ENCODE peak calls at places on chromosomes 5 and 9, in four cellular contexts. K, M, Q and B are unnamed samples.

GRCh38 chr9:122777935-122778671 is 10.6 kb upstream of the OR5C1 start:
- DNase-seq in K (no peak), M (no peak), Q (no peak), B (no peak)

GRCh38 chr5:172910828-172911627 is 48.2 kb upstream of the RPL26L1 start:
- DNase-seq in K (no peak), M (no peak), Q (no peak), B (no peak)

GRCh38 chr5:154479160-154479943 is 1.3 kb upstream of the HAND1 start:
- DNase-seq in K (no peak), M (no peak), Q (no peak), B (no peak)

GRCh38 chr9:69546265-69546664 is 125.9 kb downstream of the APBA1 start:
- DNase-seq in K (no peak), M (no peak), Q (no peak), B (no peak)

GRCh38 chr9:69885474-69885929 is 64.9 kb downstream of the CFAP95 start:
- DNase-seq in K (no peak), M (no peak), Q (no peak), B (no peak)

GRCh38 chr5:135185461-135186075 is 151.5 kb upstream of the PITX1 start:
- DNase-seq in K (no peak), M (no peak), Q (no peak), B (no peak)

GRCh38 chr9:34200092-34200491 is 21.2 kb downstream of the UBAP1 start:
- DNase-seq in K (no peak), M (no peak), Q (no peak), B (no peak)

GRCh38 chr5:159451197-159452052 is 121.1 kb upstream of the IL12B start:
- DNase-seq in K (no peak), M (no peak), Q (no peak), B (no peak)

GRCh38 chr9:36290996-36291395 is 32.7 kb upstream of the GNE start:
- DNase-seq in K (no peak), M (no peak), Q (no peak), B (no peak)

GRCh38 chr5:168047043-168047668 is 244.3 kb upstream of the WWC1 start:
- DNase-seq in K (no peak), M (no peak), Q (peak), B (no peak)

GRCh38 chr5:135249658-135250057 is 149.4 kb downstream of the MACROH2A1 start:
- DNase-seq in K (no peak), M (no peak), Q (no peak), B (no peak)

GRCh38 chr5:88732181-88732633 is 150.8 kb downstream of the MEF2C start:
- DNase-seq in K (no peak), M (no peak), Q (no peak), B (no peak)

GRCh38 chr5:1723957-1724821 is 75.4 kb downstream of the MRPL36 start:
- DNase-seq in K (no peak), M (no peak), Q (no peak), B (no peak)

GRCh38 chr5:85591311-85591710 is 1026.4 kb upstream of the COX7C start:
- DNase-seq in K (no peak), M (no peak), Q (no peak), B (no peak)

GRCh38 chr5:97162045-97162444 is 19.6 kb upstream of the LIX1 start:
- DNase-seq in K (peak), M (no peak), Q (peak), B (peak)

GRCh38 chr9:99093492-99093791 is 11.5 kb upstream of the TGFBR1 start:
- DNase-seq in K (no peak), M (no peak), Q (no peak), B (no peak)

GRCh38 chr9:124210697-124211096 is 47.1 kb upstream of the NEK6 start:
- DNase-seq in K (no peak), M (no peak), Q (no peak), B (no peak)

GRCh38 chr9:97397220-97397619 is 14.7 kb upstream of the TDRD7 start:
- DNase-seq in K (peak), M (no peak), Q (no peak), B (no peak)

GRCh38 chr9:97958812-97959511 is 21.0 kb upstream of the HEMGN start:
- DNase-seq in K (no peak), M (no peak), Q (no peak), B (no peak)

GRCh38 chr5:5542654-5543053 is 120.2 kb downstream of the ICE1 start:
- DNase-seq in K (no peak), M (no peak), Q (no peak), B (no peak)

GRCh38 chr5:116358911-116359418 is 215.7 kb downstream of the SEMA6A start:
- DNase-seq in K (no peak), M (no peak), Q (no peak), B (no peak)

GRCh38 chr5:123610209-123610608 is 98.2 kb downstream of the CSNK1G3 start:
- DNase-seq in K (no peak), M (no peak), Q (no peak), B (no peak)

GRCh38 chr9:4810565-4810964 is 17.8 kb downstream of the RCL1 start:
- DNase-seq in K (no peak), M (no peak), Q (no peak), B (no peak)

GRCh38 chr5:78271766-78272165 is 22.7 kb downstream of the AP3B1 start:
- DNase-seq in K (no peak), M (no peak), Q (no peak), B (no peak)

GRCh38 chr5:114744406-114744805 is 382.5 kb downstream of the KCNN2 start:
- DNase-seq in K (no peak), M (no peak), Q (no peak), B (no peak)

GRCh38 chr9:36789886-36790285 is 217.2 kb downstream of the MELK start:
- DNase-seq in K (no peak), M (no peak), Q (no peak), B (no peak)

GRCh38 chr5:115414406-115415142 is 118.1 kb upstream of the CCDC112 start:
- DNase-seq in K (no peak), M (no peak), Q (no peak), B (no peak)

GRCh38 chr9:36191696-36192095 is 975 bp downstream of the CLTA start:
- DNase-seq in K (no peak), M (no peak), Q (no peak), B (no peak)

GRCh38 chr9:74245871-74246552 is 251.1 kb upstream of the RORB start:
- DNase-seq in K (no peak), M (no peak), Q (no peak), B (peak)

GRCh38 chr9:138068601-138069035 is 191.0 kb downstream of the CACNA1B start:
- DNase-seq in K (no peak), M (no peak), Q (no peak), B (no peak)

GRCh38 chr5:118405650-118406061 is 582.7 kb downstream of the DTWD2 start:
- DNase-seq in K (no peak), M (no peak), Q (no peak), B (no peak)

GRCh38 chr9:78101247-78101646 is 69.6 kb upstream of the GNAQ start:
- DNase-seq in K (no peak), M (no peak), Q (no peak), B (no peak)

GRCh38 chr5:27130587-27130986 is 92.2 kb upstream of the CDH9 start:
- DNase-seq in K (no peak), M (no peak), Q (no peak), B (no peak)

GRCh38 chr5:83000448-83000847 is 76.7 kb downstream of the TMEM167A start:
- DNase-seq in K (no peak), M (no peak), Q (no peak), B (no peak)

GRCh38 chr9:127847155-127847463 is 7.3 kb downstream of the ENG start:
- DNase-seq in K (no peak), M (no peak), Q (no peak), B (no peak)

GRCh38 chr5:103119067-103119764 is 722 bp downstream of the GIN1 start:
- DNase-seq in K (no peak), M (no peak), Q (peak), B (peak)

GRCh38 chr5:83559141-83559785 is 87.7 kb downstream of the VCAN start:
- DNase-seq in K (no peak), M (no peak), Q (no peak), B (no peak)

GRCh38 chr9:129408535-129409215 is 212.2 kb downstream of the C9orf50 start:
- DNase-seq in K (no peak), M (no peak), Q (no peak), B (no peak)